ENCODE peak calls at places on chromosomes 16 and 17, in seven cellular contexts. One of them, this sample, is unnamed.

GRCh38 chr16:4378202-4378666 is 6.6 kb downstream of the VASN start:
- DNase-seq in effector memory CD4-positive, alpha-beta T cell: no peak
- DNase-seq in colonic mucosa: no peak
- DNase-seq in hepatocyte: no peak
- DNase-seq in heart right ventricle: peak; percentile 56
- DNase-seq in upper lobe of right lung: no peak
- DNase-seq in tibial artery: peak; percentile 88
- DNase-seq in this sample: no peak

GRCh38 chr17:81556175-81556691 is 4.1 kb upstream of the FAAP100 start:
- DNase-seq in tibial artery: no peak
- DNase-seq in effector memory CD4-positive, alpha-beta T cell: no peak
- DNase-seq in heart right ventricle: no peak
- DNase-seq in colonic mucosa: no peak
- DNase-seq in upper lobe of right lung: no peak
- DNase-seq in hepatocyte: peak; percentile 71
- DNase-seq in this sample: no peak

GRCh38 chr17:43468746-43469544 is 14.8 kb upstream of the DHX8 start:
- DNase-seq in upper lobe of right lung: no peak
- DNase-seq in colonic mucosa: no peak
- DNase-seq in heart right ventricle: no peak
- DNase-seq in tibial artery: no peak
- DNase-seq in effector memory CD4-positive, alpha-beta T cell: no peak
- DNase-seq in hepatocyte: peak; percentile 27
- DNase-seq in this sample: no peak

GRCh38 chr17:9115446-9116265 is 94.3 kb downstream of the NTN1 start:
- DNase-seq in hepatocyte: peak; percentile 74
- DNase-seq in tibial artery: peak; percentile 92
- DNase-seq in upper lobe of right lung: peak; percentile 64
- DNase-seq in heart right ventricle: peak; percentile 66
- DNase-seq in colonic mucosa: peak; percentile 54
- DNase-seq in effector memory CD4-positive, alpha-beta T cell: no peak
- DNase-seq in this sample: no peak

GRCh38 chr17:413016-413350 is 60.4 kb upstream of the RPH3AL start:
- DNase-seq in upper lobe of right lung: no peak
- DNase-seq in tibial artery: no peak
- DNase-seq in effector memory CD4-positive, alpha-beta T cell: no peak
- DNase-seq in heart right ventricle: no peak
- DNase-seq in colonic mucosa: no peak
- DNase-seq in hepatocyte: no peak
- DNase-seq in this sample: no peak

GRCh38 chr16:49934557-49935260 is 78.8 kb upstream of the ZNF423 start:
- DNase-seq in effector memory CD4-positive, alpha-beta T cell: no peak
- DNase-seq in hepatocyte: no peak
- DNase-seq in tibial artery: no peak
- DNase-seq in heart right ventricle: no peak
- DNase-seq in upper lobe of right lung: peak; percentile 32
- DNase-seq in colonic mucosa: no peak
- DNase-seq in this sample: no peak

GRCh38 chr17:496761-497586 is 144.4 kb upstream of the RPH3AL start:
- DNase-seq in heart right ventricle: no peak
- DNase-seq in upper lobe of right lung: no peak
- DNase-seq in hepatocyte: no peak
- DNase-seq in tibial artery: no peak
- DNase-seq in colonic mucosa: no peak
- DNase-seq in effector memory CD4-positive, alpha-beta T cell: no peak
- DNase-seq in this sample: no peak

GRCh38 chr16:49081556-49081955 is 200.1 kb downstream of the CBLN1 start:
- DNase-seq in tibial artery: no peak
- DNase-seq in hepatocyte: no peak
- DNase-seq in heart right ventricle: no peak
- DNase-seq in upper lobe of right lung: no peak
- DNase-seq in effector memory CD4-positive, alpha-beta T cell: no peak
- DNase-seq in colonic mucosa: no peak
- DNase-seq in this sample: no peak

GRCh38 chr17:13813347-13814240 is 211.9 kb upstream of the HS3ST3A1 start:
- DNase-seq in heart right ventricle: no peak
- DNase-seq in tibial artery: no peak
- DNase-seq in colonic mucosa: no peak
- DNase-seq in effector memory CD4-positive, alpha-beta T cell: no peak
- DNase-seq in upper lobe of right lung: no peak
- DNase-seq in hepatocyte: no peak
- DNase-seq in this sample: no peak

GRCh38 chr17:43669971-43670644 is 8.4 kb upstream of the MEOX1 start:
- DNase-seq in heart right ventricle: no peak
- DNase-seq in effector memory CD4-positive, alpha-beta T cell: no peak
- DNase-seq in upper lobe of right lung: no peak
- DNase-seq in colonic mucosa: peak; percentile 59
- DNase-seq in hepatocyte: peak; percentile 61
- DNase-seq in tibial artery: no peak
- DNase-seq in this sample: no peak

GRCh38 chr17:17681744-17682292 is 560 bp downstream of the RAI1 start:
- DNase-seq in colonic mucosa: peak; percentile 55
- DNase-seq in heart right ventricle: peak; percentile 56
- DNase-seq in tibial artery: no peak
- DNase-seq in hepatocyte: peak; percentile 72
- DNase-seq in upper lobe of right lung: peak; percentile 79
- DNase-seq in effector memory CD4-positive, alpha-beta T cell: no peak
- DNase-seq in this sample: peak; percentile 15

GRCh38 chr17:6187836-6188235 is 117.7 kb downstream of the WSCD1 start:
- DNase-seq in heart right ventricle: no peak
- DNase-seq in hepatocyte: no peak
- DNase-seq in upper lobe of right lung: no peak
- DNase-seq in effector memory CD4-positive, alpha-beta T cell: no peak
- DNase-seq in tibial artery: no peak
- DNase-seq in colonic mucosa: no peak
- DNase-seq in this sample: no peak

GRCh38 chr17:50924300-50924699 is 58.1 kb upstream of the TOB1 start:
- DNase-seq in colonic mucosa: no peak
- DNase-seq in tibial artery: no peak
- DNase-seq in upper lobe of right lung: no peak
- DNase-seq in hepatocyte: no peak
- DNase-seq in heart right ventricle: no peak
- DNase-seq in effector memory CD4-positive, alpha-beta T cell: no peak
- DNase-seq in this sample: no peak

GRCh38 chr16:64321066-64321465 is 800.8 kb downstream of the CDH11 start:
- DNase-seq in hepatocyte: no peak
- DNase-seq in tibial artery: no peak
- DNase-seq in heart right ventricle: no peak
- DNase-seq in upper lobe of right lung: no peak
- DNase-seq in effector memory CD4-positive, alpha-beta T cell: no peak
- DNase-seq in colonic mucosa: no peak
- DNase-seq in this sample: no peak

GRCh38 chr17:40903129-40903847 is 18.2 kb upstream of the KRT20 start:
- DNase-seq in colonic mucosa: peak; percentile 75
- DNase-seq in hepatocyte: peak; percentile 68
- DNase-seq in upper lobe of right lung: no peak
- DNase-seq in effector memory CD4-positive, alpha-beta T cell: no peak
- DNase-seq in tibial artery: no peak
- DNase-seq in heart right ventricle: no peak
- DNase-seq in this sample: no peak

GRCh38 chr16:30186782-30187555 is 3.6 kb downstream of the CORO1A start:
- DNase-seq in tibial artery: peak; percentile 75
- DNase-seq in colonic mucosa: peak; percentile 87
- DNase-seq in heart right ventricle: peak; percentile 81
- DNase-seq in effector memory CD4-positive, alpha-beta T cell: peak; percentile 74
- DNase-seq in upper lobe of right lung: peak; percentile 89
- DNase-seq in hepatocyte: peak; percentile 69
- DNase-seq in this sample: peak; percentile 81

GRCh38 chr16:89452241-89452640 is 38.1 kb downstream of the ANKRD11 start:
- DNase-seq in colonic mucosa: no peak
- DNase-seq in tibial artery: no peak
- DNase-seq in upper lobe of right lung: no peak
- DNase-seq in heart right ventricle: no peak
- DNase-seq in hepatocyte: no peak
- DNase-seq in effector memory CD4-positive, alpha-beta T cell: no peak
- DNase-seq in this sample: no peak

GRCh38 chr16:17749706-17750105 is 278.9 kb upstream of the XYLT1 start:
- DNase-seq in hepatocyte: no peak
- DNase-seq in upper lobe of right lung: no peak
- DNase-seq in effector memory CD4-positive, alpha-beta T cell: no peak
- DNase-seq in heart right ventricle: no peak
- DNase-seq in colonic mucosa: no peak
- DNase-seq in tibial artery: no peak
- DNase-seq in this sample: no peak

GRCh38 chr16:66335704-66336329 is 30.7 kb upstream of the CDH5 start:
- DNase-seq in hepatocyte: peak; percentile 44
- DNase-seq in effector memory CD4-positive, alpha-beta T cell: no peak
- DNase-seq in colonic mucosa: no peak
- DNase-seq in upper lobe of right lung: peak; percentile 64
- DNase-seq in heart right ventricle: peak; percentile 64
- DNase-seq in tibial artery: no peak
- DNase-seq in this sample: no peak

GRCh38 chr16:63130942-63131341 is 1094.7 kb upstream of the CDH8 start:
- DNase-seq in hepatocyte: no peak
- DNase-seq in effector memory CD4-positive, alpha-beta T cell: no peak
- DNase-seq in colonic mucosa: no peak
- DNase-seq in heart right ventricle: no peak
- DNase-seq in tibial artery: no peak
- DNase-seq in upper lobe of right lung: no peak
- DNase-seq in this sample: no peak
- H3K9me3 ChIP-seq in hepatocyte: no peaks in the 10 kb centered on the region
- H3K9me3 ChIP-seq in effector memory CD4-positive, alpha-beta T cell: no peaks in the 10 kb centered on the region
- H3K9me3 ChIP-seq in colonic mucosa: no peaks in the 10 kb centered on the region
- H3K9me3 ChIP-seq in heart right ventricle: peaks cover 3% of the 10 kb centered on the region
- H3K9me3 ChIP-seq in tibial artery: no peaks in the 10 kb centered on the region
- H3K9me3 ChIP-seq in upper lobe of right lung: no peaks in the 10 kb centered on the region
- H3K9me3 ChIP-seq in this sample: no peaks in the 10 kb centered on the region

DNA sequence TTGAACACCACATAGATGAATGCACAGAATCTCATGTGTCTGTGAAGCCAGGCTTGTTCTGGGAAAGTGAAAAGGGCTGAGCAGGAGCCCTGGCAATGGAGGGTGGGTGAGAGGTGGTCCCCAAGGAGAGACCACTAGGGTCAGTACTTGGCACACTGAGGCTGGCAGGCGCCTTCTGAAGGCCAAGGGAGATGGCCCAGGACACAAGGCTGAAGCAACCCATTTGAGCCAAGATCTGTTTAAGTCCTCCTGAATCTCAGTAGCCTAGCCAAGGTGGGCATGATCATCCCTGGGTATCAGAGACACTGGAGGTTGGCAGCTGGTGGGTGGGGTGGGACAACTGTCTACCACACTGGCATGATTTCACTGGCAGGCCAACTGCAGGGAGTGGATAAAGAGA is 1741.2 kb downstream of the TP53TG3F start:
- DNase-seq in tibial artery: no peak
- DNase-seq in upper lobe of right lung: no peak
- DNase-seq in colonic mucosa: no peak
- DNase-seq in effector memory CD4-positive, alpha-beta T cell: no peak
- DNase-seq in heart right ventricle: no peak
- DNase-seq in hepatocyte: no peak
- DNase-seq in this sample: no peak
- H3K9me3 ChIP-seq in tibial artery: no peaks in the 10 kb centered on the region
- H3K9me3 ChIP-seq in upper lobe of right lung: no peaks in the 10 kb centered on the region
- H3K9me3 ChIP-seq in colonic mucosa: no peaks in the 10 kb centered on the region
- H3K9me3 ChIP-seq in effector memory CD4-positive, alpha-beta T cell: no peaks in the 10 kb centered on the region
- H3K9me3 ChIP-seq in heart right ventricle: no peaks in the 10 kb centered on the region
- H3K9me3 ChIP-seq in hepatocyte: no peaks in the 10 kb centered on the region
- H3K9me3 ChIP-seq in this sample: peaks cover 3% of the 10 kb centered on the region

GRCh38 chr16:35306915-35307314 is 1847.5 kb downstream of the TP53TG3F start:
- DNase-seq in colonic mucosa: no peak
- DNase-seq in heart right ventricle: no peak
- DNase-seq in effector memory CD4-positive, alpha-beta T cell: no peak
- DNase-seq in upper lobe of right lung: no peak
- DNase-seq in tibial artery: no peak
- DNase-seq in hepatocyte: no peak
- DNase-seq in this sample: no peak

GRCh38 chr16:35310999-35311398 is 1851.6 kb downstream of the TP53TG3F start:
- DNase-seq in effector memory CD4-positive, alpha-beta T cell: no peak
- DNase-seq in colonic mucosa: no peak
- DNase-seq in upper lobe of right lung: no peak
- DNase-seq in hepatocyte: no peak
- DNase-seq in heart right ventricle: no peak
- DNase-seq in tibial artery: no peak
- DNase-seq in this sample: no peak

GRCh38 chr16:35305476-35305875 is 1846.1 kb downstream of the TP53TG3F start:
- DNase-seq in colonic mucosa: no peak
- DNase-seq in tibial artery: no peak
- DNase-seq in effector memory CD4-positive, alpha-beta T cell: no peak
- DNase-seq in heart right ventricle: no peak
- DNase-seq in upper lobe of right lung: no peak
- DNase-seq in hepatocyte: no peak
- DNase-seq in this sample: no peak

GRCh38 chr16:35311475-35311874 is 1852.1 kb downstream of the TP53TG3F start:
- DNase-seq in upper lobe of right lung: no peak
- DNase-seq in hepatocyte: no peak
- DNase-seq in tibial artery: no peak
- DNase-seq in colonic mucosa: no peak
- DNase-seq in heart right ventricle: no peak
- DNase-seq in effector memory CD4-positive, alpha-beta T cell: no peak
- DNase-seq in this sample: no peak

DNA sequence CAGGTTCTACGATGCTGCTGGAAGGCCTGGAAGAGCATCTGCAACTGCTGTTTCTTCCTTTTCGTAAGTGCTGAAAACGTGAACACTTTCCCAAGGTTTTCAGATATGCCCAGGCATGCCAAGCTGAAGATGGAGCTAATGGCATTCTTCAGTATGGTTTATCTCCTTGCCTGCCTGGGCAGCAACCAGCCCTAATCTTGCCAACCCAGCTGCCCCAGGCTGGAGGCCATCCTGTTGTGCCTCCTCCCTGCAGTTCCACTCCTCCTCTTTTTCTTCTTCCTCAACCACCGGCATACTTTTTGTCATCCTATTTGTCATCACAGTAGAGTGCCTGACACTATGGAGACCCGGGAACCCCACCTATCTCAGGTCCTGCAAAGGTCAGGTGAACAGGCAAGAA is 1849.3 kb downstream of the TP53TG3F start:
- DNase-seq in effector memory CD4-positive, alpha-beta T cell: no peak
- DNase-seq in heart right ventricle: no peak
- DNase-seq in colonic mucosa: no peak
- DNase-seq in hepatocyte: no peak
- DNase-seq in tibial artery: no peak
- DNase-seq in upper lobe of right lung: no peak
- DNase-seq in this sample: no peak
- H3K9me3 ChIP-seq in effector memory CD4-positive, alpha-beta T cell: peaks cover 4% of the 10 kb centered on the region
- H3K9me3 ChIP-seq in heart right ventricle: no peaks in the 10 kb centered on the region
- H3K9me3 ChIP-seq in colonic mucosa: peaks cover 4% of the 10 kb centered on the region
- H3K9me3 ChIP-seq in hepatocyte: no peaks in the 10 kb centered on the region
- H3K9me3 ChIP-seq in tibial artery: no peaks in the 10 kb centered on the region
- H3K9me3 ChIP-seq in upper lobe of right lung: no peaks in the 10 kb centered on the region
- H3K9me3 ChIP-seq in this sample: peaks cover 5% of the 10 kb centered on the region

DNA sequence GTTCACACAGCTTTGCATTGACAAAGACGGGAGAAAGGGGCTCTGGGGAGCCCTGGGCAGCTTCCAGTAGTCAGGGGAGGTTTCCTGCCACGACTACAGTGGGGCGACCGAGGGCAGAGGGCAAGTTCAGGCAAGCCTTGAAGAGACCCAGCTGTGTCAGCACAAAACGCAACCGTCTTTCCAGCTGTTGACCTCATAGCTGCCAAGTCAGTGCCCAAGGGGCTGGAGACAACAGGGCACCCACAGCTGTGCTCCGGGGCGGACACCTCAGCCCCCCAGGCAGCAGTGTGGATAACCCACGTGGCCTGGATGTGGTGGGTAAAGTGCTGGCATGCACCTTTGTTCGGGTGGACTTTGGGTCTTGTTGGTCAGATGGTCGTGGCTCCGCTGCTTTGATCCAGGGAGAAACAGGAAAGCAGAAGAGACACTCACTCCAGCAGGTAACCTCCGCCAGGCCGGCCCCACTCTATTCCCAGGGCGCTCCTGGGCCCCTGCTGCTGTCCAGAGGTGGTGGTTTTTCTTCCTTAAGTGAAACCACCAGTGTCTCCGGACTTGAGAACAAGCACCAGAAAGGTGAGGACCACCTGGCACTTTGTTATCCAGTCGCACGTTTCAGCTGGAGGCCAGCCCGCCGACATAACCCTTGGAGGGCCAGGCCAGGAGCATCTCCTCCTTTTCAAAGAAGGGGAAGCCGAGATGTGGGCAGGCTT is 17.6 kb upstream of the CBX2 start:
- DNase-seq in hepatocyte: no peak
- DNase-seq in heart right ventricle: no peak
- DNase-seq in effector memory CD4-positive, alpha-beta T cell: no peak
- DNase-seq in tibial artery: no peak
- DNase-seq in upper lobe of right lung: peak; percentile 40
- DNase-seq in colonic mucosa: no peak
- DNase-seq in this sample: no peak
- H3K9me3 ChIP-seq in hepatocyte: no peaks in the 10 kb centered on the region
- H3K9me3 ChIP-seq in heart right ventricle: no peaks in the 10 kb centered on the region
- H3K9me3 ChIP-seq in effector memory CD4-positive, alpha-beta T cell: no peaks in the 10 kb centered on the region
- H3K9me3 ChIP-seq in tibial artery: no peaks in the 10 kb centered on the region
- H3K9me3 ChIP-seq in upper lobe of right lung: no peaks in the 10 kb centered on the region
- H3K9me3 ChIP-seq in colonic mucosa: no peaks in the 10 kb centered on the region
- H3K9me3 ChIP-seq in this sample: no peaks in the 10 kb centered on the region